ENCODE peak calls at places on chromosomes 12 and 14, in four cellular contexts. F, J, X and N are unnamed samples.
A peak's percentile ranks its signal among the peaks of the same experiment; 100 is the strongest.

GRCh38 chr12:56749364-56749763 is 2.8 kb downstream of the PRIM1 start:
- DNase-seq in F (no peak), J (no peak), X (no peak), N (no peak)

GRCh38 chr12:29743801-29744200 is 39.9 kb downstream of the TMTC1 start:
- DNase-seq in F (peak; percentile 15), J (no peak), X (peak; percentile 41), N (no peak)

GRCh38 chr12:5051913-5052312 is 8.2 kb downstream of the KCNA5 start:
- DNase-seq in F (no peak), J (no peak), X (no peak), N (no peak)

GRCh38 chr12:106819991-106820390 is 45.5 kb downstream of the RIC8B start:
- DNase-seq in F (no peak), J (no peak), X (no peak), N (no peak)

GRCh38 chr14:104230119-104230885 is 91.9 kb downstream of the KIF26A start:
- DNase-seq in F (no peak), J (no peak), X (no peak), N (no peak)

GRCh38 chr12:126271138-126271537 is 1205.9 kb downstream of the AACS start:
- DNase-seq in F (no peak), J (no peak), X (no peak), N (no peak)

GRCh38 chr14:104280085-104280901 is 141.9 kb downstream of the KIF26A start:
- DNase-seq in F (no peak), J (no peak), X (no peak), N (no peak)

GRCh38 chr12:119674560-119674959 is 6.6 kb downstream of the PRKAB1 start:
- DNase-seq in F (no peak), J (no peak), X (no peak), N (no peak)

GRCh38 chr12:110314308-110314707 is 33.3 kb downstream of the ATP2A2 start:
- DNase-seq in F (peak; percentile 46), J (no peak), X (no peak), N (no peak)

GRCh38 chr12:114408881-114409795 is 3.2 kb upstream of the TBX5 start:
- DNase-seq in F (no peak), J (no peak), X (no peak), N (no peak)

GRCh38 chr12:74599932-74600331 is 62.3 kb downstream of the ATXN7L3B start:
- DNase-seq in F (no peak), J (no peak), X (no peak), N (no peak)

GRCh38 chr12:121325922-121326396 is 26.3 kb downstream of the ANAPC5 start:
- DNase-seq in F (no peak), J (no peak), X (no peak), N (no peak)

GRCh38 chr12:101876861-101877815 is at the start of gene DRAM1:
- DNase-seq in F (peak; percentile 84), J (peak; percentile 69), X (peak; percentile 77), N (peak; percentile 82)

GRCh38 chr12:63095369-63095967 is 55.5 kb downstream of the AVPR1A start:
- DNase-seq in F (no peak), J (no peak), X (no peak), N (no peak)

GRCh38 chr12:117045998-117046374 is 53.2 kb downstream of the TESC start:
- DNase-seq in F (no peak), J (no peak), X (no peak), N (no peak)

GRCh38 chr12:11183009-11183408 is 3.7 kb downstream of the TAS2R42 start:
- DNase-seq in F (no peak), J (no peak), X (no peak), N (no peak)

GRCh38 chr14:104680806-104681688 is 8.4 kb upstream of the INF2 start:
- DNase-seq in F (peak; percentile 72), J (no peak), X (no peak), N (peak; percentile 56)

GRCh38 chr14:94974422-94974821 is 182.9 kb downstream of the DICER1 start:
- DNase-seq in F (no peak), J (no peak), X (no peak), N (no peak)

GRCh38 chr12:68497112-68497511 is 113.6 kb upstream of the RAP1B start:
- DNase-seq in F (no peak), J (no peak), X (no peak), N (no peak)

GRCh38 chr12:79019672-79020071 is 155.1 kb downstream of the SYT1 start:
- DNase-seq in F (no peak), J (no peak), X (no peak), N (no peak)

GRCh38 chr12:131351319-131352028 is 359.4 kb upstream of the SFSWAP start:
- DNase-seq in F (peak; percentile 36), J (no peak), X (no peak), N (no peak)

GRCh38 chr14:51562816-51563215 is 88.9 kb upstream of the FRMD6 start:
- DNase-seq in F (peak; percentile 41), J (no peak), X (peak; percentile 10), N (no peak)

GRCh38 chr12:51997156-51997555 is 9.6 kb upstream of the TAMALIN start:
- DNase-seq in F (no peak), J (no peak), X (no peak), N (no peak)

GRCh38 chr12:42588981-42589464 is 523 bp downstream of the PRICKLE1 start:
- DNase-seq in F (peak; percentile 43), J (no peak), X (peak; percentile 12), N (peak; percentile 1)

GRCh38 chr12:83823386-83824045 is 1089.1 kb downstream of the SLC6A15 start:
- DNase-seq in F (no peak), J (no peak), X (no peak), N (peak; percentile 9)

GRCh38 chr12:56119361-56119796 is 1.3 kb downstream of the ZC3H10 start:
- DNase-seq in F (peak; percentile 87), J (peak; percentile 50), X (peak; percentile 63), N (peak; percentile 39)

GRCh38 chr14:104975481-104976197 is 2.5 kb downstream of the AHNAK2 start:
- DNase-seq in F (no peak), J (no peak), X (no peak), N (no peak)

GRCh38 chr12:132638541-132639408 is 20.2 kb downstream of the P2RX2 start:
- DNase-seq in F (peak; percentile 49), J (no peak), X (no peak), N (no peak)

GRCh38 chr12:15001733-15002471 is 29.1 kb downstream of the PDE6H start:
- DNase-seq in F (no peak), J (no peak), X (no peak), N (no peak)

GRCh38 chr14:99420711-99421110 is 59.9 kb downstream of the SETD3 start:
- DNase-seq in F (no peak), J (no peak), X (no peak), N (no peak)

GRCh38 chr14:96042218-96042930 is 3.2 kb downstream of the C14orf132 start:
- DNase-seq in F (no peak), J (no peak), X (no peak), N (no peak)

GRCh38 chr12:125586441-125586840 is 521.2 kb downstream of the AACS start:
- DNase-seq in F (no peak), J (no peak), X (no peak), N (no peak)

GRCh38 chr14:55458800-55459577 is 18.6 kb upstream of the TBPL2 start:
- DNase-seq in F (peak; percentile 73), J (no peak), X (no peak), N (no peak)

GRCh38 chr12:113185180-113186032 is at the start of the genes DDX54 and RITA1:
- DNase-seq in F (peak; percentile 71), J (peak; percentile 80), X (peak; percentile 74), N (peak; percentile 79)

GRCh38 chr12:1884651-1885050 is 33.8 kb downstream of the CACNA2D4 start:
- DNase-seq in F (no peak), J (no peak), X (no peak), N (no peak)

GRCh38 chr14:70398706-70399431 is 18.0 kb downstream of the SYNJ2BP start:
- DNase-seq in F (no peak), J (no peak), X (no peak), N (no peak)